ENCODE peak calls at places on chromosome 11, in nine cellular contexts. M is stimulated activated CD8-positive, alpha-beta memory T cell treated with anti-CD3 and anti-CD28 coated beads, Interleukin-7, amount 100 ng/mL, for 1 hour; I is brain microvascular endothelial cell; C is GM04504; Z is NCI-H1105 treated with DMSO at 0.1 percent for 48 hours; F is ACHN; X is neuronal stem cell; P is aorta; H is ureter. E is an unnamed sample.

GRCh38 chr11:102229510-102230119 is 87.7 kb upstream of the BIRC3 start:
- DNase-seq in M (no peak), I (no peak), C (no peak), Z (no peak), F (no peak), X (no peak), P (no peak), H (no peak), E (no peak)

GRCh38 chr11:118845369-118845768 is 38.3 kb upstream of the CXCR5 start:
- DNase-seq in M (no peak), I (peak; percentile 53), C (no peak), Z (no peak), F (no peak), X (no peak), P (no peak), H (no peak), E (peak; percentile 12)

GRCh38 chr11:110712643-110713468 is 619 bp upstream of the ARHGAP20 start:
- DNase-seq in M (no peak), I (peak; percentile 20), C (no peak), Z (no peak), F (no peak), X (peak; percentile 47), P (peak; percentile 68), H (peak; percentile 65), E (no peak)

GRCh38 chr11:133904818-133905515 is 51.8 kb downstream of the IGSF9B start:
- DNase-seq in M (no peak), I (no peak), C (no peak), Z (no peak), F (no peak), X (no peak), P (peak; percentile 32), H (no peak), E (no peak)

GRCh38 chr11:72141066-72141465 is 5.5 kb downstream of the FOLR3 start:
- DNase-seq in M (no peak), I (peak; percentile 83), C (peak; percentile 84), Z (no peak), F (peak; percentile 92), X (no peak), P (no peak), H (no peak), E (peak; percentile 92)

GRCh38 chr11:102886999-102887398 is 12.2 kb upstream of the MMP12 start:
- DNase-seq in M (no peak), I (no peak), C (no peak), Z (peak; percentile 50), F (no peak), X (no peak), P (no peak), H (peak; percentile 47), E (no peak)

GRCh38 chr11:129853508-129854228 is 38.0 kb downstream of the TMEM45B start:
- DNase-seq in M (peak; percentile 19), I (no peak), C (no peak), Z (peak; percentile 99), F (no peak), X (no peak), P (no peak), H (peak; percentile 87), E (no peak)

GRCh38 chr11:106998126-106998525 is 20.1 kb downstream of the GUCY1A2 start:
- DNase-seq in M (no peak), I (no peak), C (no peak), Z (no peak), F (no peak), X (no peak), P (no peak), H (no peak), E (peak; percentile 12)

GRCh38 chr11:118705111-118705741 is 25.8 kb upstream of the TREH start:
- DNase-seq in M (no peak), I (no peak), C (no peak), Z (no peak), F (no peak), X (no peak), P (no peak), H (no peak), E (no peak)

GRCh38 chr11:9876331-9876730 is 212.5 kb downstream of the SWAP70 start:
- DNase-seq in M (no peak), I (no peak), C (no peak), Z (no peak), F (no peak), X (no peak), P (no peak), H (no peak), E (no peak)

E was measured in NCI-H226.